ENCODE peak calls at places on chromosome 17, in seven cellular contexts. A is stomach, U is tibial nerve, J is HFF-Myc, W is epithelial cell of proximal tubule, C is thoracic aorta, M is retinal pigment epithelial cell. Z is an unnamed sample.

GRCh38 chr17:64736804-64737492 is 74.8 kb upstream of the SMURF2 start:
- DNase-seq in C (no peak), J (no peak), W (no peak), U (no peak), A (peak; percentile 52), M (no peak), Z (no peak)

GRCh38 chr17:45247429-45248131 is 14.3 kb downstream of the SPATA32 start:
- DNase-seq in J (peak; percentile 48), W (no peak), U (peak; percentile 56), M (peak; percentile 39), C (peak; percentile 47), A (peak; percentile 98), Z (peak; percentile 89)

GRCh38 chr17:73861543-73861942 is 217.3 kb upstream of the SDK2 start:
- DNase-seq in W (no peak), C (no peak), U (no peak), A (no peak), M (no peak), J (no peak), Z (no peak)

GRCh38 chr17:47304191-47304590 is 19.6 kb upstream of the EFCAB13 start:
- DNase-seq in M (no peak), J (peak; percentile 44), C (no peak), U (no peak), W (no peak), A (no peak), Z (no peak)

GRCh38 chr17:18184143-18185007 is 747 bp downstream of the ALKBH5 start:
- DNase-seq in W (no peak), A (peak; percentile 56), C (peak; percentile 19), U (peak; percentile 19), J (no peak), M (no peak), Z (peak; percentile 38)

GRCh38 chr17:39653662-39654331 is 11.4 kb upstream of the TCAP start:
- DNase-seq in M (no peak), U (peak; percentile 59), A (peak; percentile 76), J (no peak), C (no peak), W (no peak), Z (peak; percentile 70)

GRCh38 chr17:58666858-58667267 is 25.0 kb downstream of the TEX14 start:
- DNase-seq in M (no peak), U (peak; percentile 41), A (peak; percentile 74), W (no peak), C (peak; percentile 16), J (no peak), Z (peak; percentile 94)

GRCh38 chr17:32021618-32021955 is 14.4 kb downstream of the LRRC37B start:
- DNase-seq in W (no peak), C (no peak), J (no peak), M (no peak), U (no peak), A (no peak), Z (no peak)

GRCh38 chr17:3002538-3003301 is 60.7 kb downstream of the OR1D5 start:
- DNase-seq in J (no peak), C (no peak), W (no peak), A (peak; percentile 44), U (no peak), M (no peak), Z (no peak)

GRCh38 chr17:19346351-19347255 is 15.9 kb downstream of the B9D1 start:
- DNase-seq in C (peak; percentile 83), M (no peak), J (peak; percentile 55), A (peak; percentile 61), W (no peak), U (peak; percentile 76), Z (peak; percentile 85)

GRCh38 chr17:68175905-68176304 is 71.9 kb upstream of the AMZ2 start:
- DNase-seq in A (no peak), W (no peak), M (no peak), C (no peak), U (no peak), J (no peak), Z (no peak)

GRCh38 chr17:82959990-82960418 is 119.4 kb upstream of the METRNL start:
- DNase-seq in A (peak; percentile 19), U (no peak), J (no peak), W (no peak), C (no peak), M (no peak), Z (no peak)

DNA sequence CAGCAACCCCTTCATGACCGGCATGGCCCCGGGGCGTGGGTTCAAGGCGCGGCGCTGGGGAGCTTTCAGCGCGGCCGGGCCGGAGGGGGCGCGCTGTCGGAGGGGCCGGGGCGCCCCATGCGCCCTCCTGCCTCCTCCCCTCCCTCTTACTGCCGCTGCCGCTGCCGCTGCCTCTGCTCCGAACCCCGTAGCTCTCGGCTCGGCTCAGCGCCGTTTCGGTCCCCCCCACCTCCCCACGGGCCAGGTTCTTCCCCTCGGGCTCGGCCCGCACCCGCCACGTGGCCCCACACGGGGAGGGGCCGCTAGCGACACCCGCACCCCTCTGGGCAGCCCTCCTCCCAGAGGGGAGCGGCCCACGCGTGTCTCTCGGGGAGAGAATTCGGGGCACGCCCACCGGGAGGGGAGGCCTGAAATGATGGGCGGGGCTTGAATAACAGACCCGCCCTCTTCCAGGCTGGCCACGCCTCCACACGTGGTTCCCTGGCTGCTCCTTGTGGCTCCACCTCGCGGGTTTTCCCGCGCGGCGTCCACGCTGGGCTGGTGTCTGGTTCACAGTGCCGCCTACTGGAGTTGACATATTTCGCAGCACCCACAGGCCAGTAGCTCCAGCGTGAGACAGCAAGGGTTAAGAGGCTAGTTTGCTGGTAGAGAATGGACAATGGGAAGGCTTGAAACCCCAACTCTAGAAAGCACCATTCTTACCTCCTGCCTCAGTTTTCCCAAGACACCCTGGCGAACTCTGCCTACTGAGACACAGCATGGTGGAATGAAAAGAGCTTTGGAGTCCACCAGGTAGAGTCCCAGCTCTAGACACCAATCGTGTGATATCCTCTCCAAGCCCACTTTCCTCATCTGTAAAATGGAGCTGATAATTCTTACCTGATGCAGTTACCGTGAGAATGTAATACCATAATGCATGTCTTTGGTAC is at the start of gene KCNH4:
- DNase-seq in C (peak; percentile 33), U (peak; percentile 49), J (no peak), W (no peak), A (peak; percentile 81), M (no peak), Z (peak; percentile 78)
- TF ChIP-seq CTCF in C (no peak), U (peak; percentile 20), J (peak; percentile 29), W (peak; percentile 69), A (no peak), M (peak; percentile 48), Z (peak; percentile 62)

DNA sequence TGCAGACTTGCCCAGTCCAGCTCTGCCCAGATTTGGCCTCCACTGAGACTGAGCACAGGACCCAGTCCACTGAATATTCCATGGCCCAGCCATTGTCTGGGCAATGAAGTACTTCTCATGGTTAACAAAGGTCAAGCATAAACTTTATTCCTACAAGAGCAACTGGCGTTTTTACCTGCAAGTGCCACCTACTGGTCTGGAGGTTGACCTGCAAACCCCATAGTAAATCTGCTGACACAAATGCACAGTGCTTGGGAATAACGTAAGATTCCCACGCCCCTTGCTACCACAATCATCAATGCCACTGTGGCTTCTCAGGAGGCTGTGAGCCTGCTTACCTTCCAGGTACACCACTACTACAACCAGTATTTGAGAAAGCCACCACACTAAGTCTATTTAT is 170.2 kb downstream of the CEP112 start:
- DNase-seq in A (no peak), M (no peak), U (no peak), J (no peak), C (no peak), W (no peak), Z (no peak)
- TF ChIP-seq CTCF in A (no peak), M (no peak), U (no peak), J (peak; percentile 29), C (no peak), W (no peak), Z (no peak)

GRCh38 chr17:1647802-1648581 is 1.7 kb downstream of the RILP start:
- DNase-seq in J (no peak), M (no peak), U (no peak), C (no peak), A (peak; percentile 44), W (no peak), Z (peak; percentile 46)
- TF ChIP-seq CTCF in J (no peak), M (peak; percentile 32), U (no peak), C (no peak), A (no peak), W (no peak), Z (peak; percentile 7)

GRCh38 chr17:30369995-30370394 is 8.7 kb upstream of the CPD start:
- DNase-seq in M (no peak), A (no peak), J (no peak), U (no peak), W (no peak), C (no peak), Z (no peak)

GRCh38 chr17:30375661-30376060 is 3.1 kb upstream of the CPD start:
- DNase-seq in A (no peak), M (no peak), W (no peak), U (no peak), J (no peak), C (no peak), Z (no peak)

GRCh38 chr17:30376621-30377452 is 1.9 kb upstream of the CPD start:
- DNase-seq in U (no peak), M (no peak), C (no peak), J (peak; percentile 55), A (no peak), W (no peak), Z (peak; percentile 97)

GRCh38 chr17:30368896-30369720 is 9.6 kb upstream of the CPD start:
- DNase-seq in W (no peak), J (no peak), A (no peak), C (no peak), U (no peak), M (no peak), Z (no peak)

GRCh38 chr17:30372755-30373154 is 6.0 kb upstream of the CPD start:
- DNase-seq in W (no peak), A (no peak), U (no peak), J (no peak), C (no peak), M (no peak), Z (no peak)
- TF ChIP-seq CTCF in W (peak; percentile 26), A (no peak), U (no peak), J (no peak), C (no peak), M (no peak), Z (no peak)

Z was measured in cardiac muscle cell.